ENCODE peak calls at places on chromosomes 12 and 14, in eight cellular contexts. I, B, G, H, A, X, E and J are unnamed samples.

GRCh38 chr12:12786716-12787601 is 1.5 kb downstream of the APOLD1 start:
- DNase-seq in I (peak), B (peak), G (peak), H (peak), A (peak), X (peak), E (peak), J (peak)

GRCh38 chr14:100770605-100771120 is 44.0 kb downstream of the DLK1 start:
- DNase-seq in I (no peak), B (no peak), G (no peak), H (no peak), A (no peak), X (no peak), E (no peak), J (no peak)

GRCh38 chr12:132286912-132287311 is 42.5 kb downstream of the GALNT9 start:
- DNase-seq in I (no peak), B (no peak), G (no peak), H (peak), A (no peak), X (peak), E (no peak), J (no peak)

GRCh38 chr14:101066826-101067508 is 163.4 kb upstream of the RTL1 start:
- DNase-seq in I (no peak), B (no peak), G (no peak), H (no peak), A (no peak), X (no peak), E (no peak), J (no peak)

GRCh38 chr14:23695220-23695999 is 59.2 kb downstream of the DHRS2 start:
- DNase-seq in I (no peak), B (no peak), G (no peak), H (no peak), A (no peak), X (no peak), E (no peak), J (peak)

GRCh38 chr14:92584856-92585255 is 71.3 kb downstream of the RIN3 start:
- DNase-seq in I (no peak), B (no peak), G (no peak), H (no peak), A (no peak), X (no peak), E (no peak), J (no peak)

GRCh38 chr12:32983968-32984367 is 87.4 kb upstream of the PKP2 start:
- DNase-seq in I (no peak), B (no peak), G (peak), H (no peak), A (no peak), X (no peak), E (no peak), J (no peak)

GRCh38 chr12:114134922-114135321 is 168.8 kb upstream of the RBM19 start:
- DNase-seq in I (no peak), B (no peak), G (no peak), H (no peak), A (no peak), X (no peak), E (no peak), J (no peak)

GRCh38 chr12:13146539-13146938 is 43.1 kb upstream of the GSG1 start:
- DNase-seq in I (no peak), B (no peak), G (no peak), H (no peak), A (no peak), X (no peak), E (no peak), J (no peak)

GRCh38 chr12:53751336-53752191 is at the start of gene CISTR:
- DNase-seq in I (no peak), B (no peak), G (peak), H (no peak), A (no peak), X (no peak), E (peak), J (no peak)

GRCh38 chr14:106846218-106846617 is 1319.8 kb downstream of the TMEM121 start:
- DNase-seq in I (no peak), B (no peak), G (no peak), H (no peak), A (no peak), X (no peak), E (no peak), J (no peak)

GRCh38 chr14:54206477-54206876 is 190.3 kb upstream of the CDKN3 start:
- DNase-seq in I (no peak), B (no peak), G (no peak), H (no peak), A (no peak), X (no peak), E (no peak), J (no peak)

GRCh38 chr14:54555651-54556050 is 11.3 kb upstream of the SAMD4A start:
- DNase-seq in I (no peak), B (no peak), G (no peak), H (no peak), A (no peak), X (no peak), E (no peak), J (no peak)

GRCh38 chr14:92513966-92514843 is 624 bp downstream of the RIN3 start:
- DNase-seq in I (peak), B (no peak), G (no peak), H (peak), A (no peak), X (peak), E (no peak), J (peak)

GRCh38 chr12:125015680-125016310 is 22.4 kb downstream of the BRI3BP start:
- DNase-seq in I (no peak), B (no peak), G (peak), H (peak), A (no peak), X (no peak), E (no peak), J (peak)

GRCh38 chr12:64618953-64619590 is 8.8 kb downstream of the RASSF3 start:
- DNase-seq in I (no peak), B (no peak), G (no peak), H (peak), A (no peak), X (no peak), E (no peak), J (no peak)

GRCh38 chr12:497501-498160 is 37.9 kb downstream of the B4GALNT3 start:
- DNase-seq in I (no peak), B (no peak), G (peak), H (no peak), A (no peak), X (no peak), E (no peak), J (peak)

GRCh38 chr12:122876724-122877123 is 19.2 kb downstream of the VPS37B start:
- DNase-seq in I (no peak), B (no peak), G (no peak), H (peak), A (no peak), X (no peak), E (no peak), J (no peak)

GRCh38 chr12:6161124-6161882 is 36.8 kb upstream of the VWF start:
- DNase-seq in I (no peak), B (no peak), G (no peak), H (peak), A (no peak), X (no peak), E (peak), J (no peak)

GRCh38 chr12:18072723-18073122 is 17.3 kb downstream of the RERGL start:
- DNase-seq in I (no peak), B (no peak), G (no peak), H (no peak), A (no peak), X (no peak), E (no peak), J (no peak)

GRCh38 chr12:106288510-106289195 is 13.9 kb upstream of the TCP11L2 start:
- DNase-seq in I (no peak), B (no peak), G (no peak), H (peak), A (peak), X (peak), E (no peak), J (peak)

GRCh38 chr14:30791522-30792351 is 82.6 kb upstream of the COCH start:
- DNase-seq in I (no peak), B (no peak), G (no peak), H (no peak), A (no peak), X (no peak), E (no peak), J (no peak)

GRCh38 chr14:88599321-88599720 is 36.5 kb downstream of the ZC3H14 start:
- DNase-seq in I (no peak), B (no peak), G (no peak), H (no peak), A (no peak), X (no peak), E (no peak), J (no peak)

GRCh38 chr12:89363084-89363483 is 10.8 kb upstream of the DUSP6 start:
- DNase-seq in I (no peak), B (no peak), G (no peak), H (no peak), A (no peak), X (no peak), E (no peak), J (no peak)

GRCh38 chr12:6375269-6376078 is at the start of gene SCNN1A:
- DNase-seq in I (no peak), B (no peak), G (peak), H (no peak), A (no peak), X (peak), E (no peak), J (peak)

GRCh38 chr12:110549716-110550115 is 33.4 kb downstream of the PPTC7 start:
- DNase-seq in I (no peak), B (no peak), G (no peak), H (no peak), A (no peak), X (no peak), E (no peak), J (no peak)

GRCh38 chr14:61043506-61043905 is 62.5 kb downstream of the SLC38A6 start:
- DNase-seq in I (no peak), B (no peak), G (no peak), H (no peak), A (no peak), X (no peak), E (no peak), J (no peak)

GRCh38 chr14:23719225-23719985 is 83.2 kb downstream of the DHRS2 start:
- DNase-seq in I (no peak), B (no peak), G (no peak), H (no peak), A (no peak), X (no peak), E (no peak), J (no peak)

GRCh38 chr14:70882771-70883492 is 24.3 kb upstream of the PCNX1 start:
- DNase-seq in I (no peak), B (no peak), G (no peak), H (peak), A (no peak), X (peak), E (no peak), J (peak)